ENCODE peak calls at places on chromosomes 7 and 10, in nine cellular contexts. A, B, Z, S, R, T, I, U and F are unnamed samples.

GRCh38 chr7:47103498-47104205 is 478.3 kb downstream of the TNS3 start:
- DNase-seq in A (no peak), B (no peak), Z (no peak), S (no peak), R (no peak), T (no peak), I (no peak), U (no peak), F (no peak)

GRCh38 chr7:23410446-23411183 is 59.7 kb downstream of the IGF2BP3 start:
- DNase-seq in A (no peak), B (no peak), Z (no peak), S (no peak), R (no peak), T (no peak), I (no peak), U (no peak), F (no peak)

GRCh38 chr10:93926613-93927012 is 32.8 kb downstream of the SLC35G1 start:
- DNase-seq in A (no peak), B (no peak), Z (no peak), S (no peak), R (no peak), T (no peak), I (no peak), U (no peak), F (no peak)

GRCh38 chr10:35349389-35349915 is 13.1 kb downstream of the CCNY start:
- DNase-seq in A (no peak), B (no peak), Z (no peak), S (no peak), R (no peak), T (no peak), I (no peak), U (no peak), F (no peak)

GRCh38 chr10:86263209-86263608 is 103.4 kb downstream of the GRID1 start:
- DNase-seq in A (no peak), B (no peak), Z (no peak), S (no peak), R (no peak), T (no peak), I (no peak), U (peak; percentile 47), F (peak; percentile 82)

GRCh38 chr10:128047991-128048826 is 78.0 kb downstream of the MKI67 start:
- DNase-seq in A (no peak), B (no peak), Z (peak; percentile 93), S (peak; percentile 84), R (peak; percentile 60), T (peak; percentile 81), I (no peak), U (no peak), F (no peak)

GRCh38 chr10:121865554-121865953 is 62.3 kb downstream of the ATE1 start:
- DNase-seq in A (no peak), B (no peak), Z (no peak), S (no peak), R (no peak), T (no peak), I (no peak), U (no peak), F (no peak)

GRCh38 chr7:134356421-134356936 is 39.7 kb upstream of the SLC35B4 start:
- DNase-seq in A (no peak), B (no peak), Z (no peak), S (no peak), R (no peak), T (no peak), I (no peak), U (no peak), F (no peak)

GRCh38 chr7:148912758-148913541 is 28.9 kb upstream of the EZH2 start:
- DNase-seq in A (peak; percentile 20), B (no peak), Z (no peak), S (no peak), R (no peak), T (no peak), I (no peak), U (no peak), F (no peak)

GRCh38 chr7:117385340-117386124 is 41.8 kb downstream of the ASZ1 start:
- DNase-seq in A (peak; percentile 24), B (no peak), Z (peak; percentile 41), S (peak; percentile 47), R (no peak), T (peak; percentile 58), I (no peak), U (no peak), F (no peak)

GRCh38 chr10:110750931-110751330 is 106.8 kb downstream of the RBM20 start:
- DNase-seq in A (no peak), B (no peak), Z (no peak), S (no peak), R (no peak), T (no peak), I (no peak), U (no peak), F (no peak)

GRCh38 chr7:24653316-24654085 is 80.2 kb downstream of the PALS2 start:
- DNase-seq in A (no peak), B (no peak), Z (no peak), S (no peak), R (no peak), T (no peak), I (no peak), U (no peak), F (no peak)

GRCh38 chr10:77002872-77003271 is 634.7 kb downstream of the KCNMA1 start:
- DNase-seq in A (no peak), B (no peak), Z (no peak), S (no peak), R (no peak), T (no peak), I (no peak), U (no peak), F (no peak)

GRCh38 chr7:18337425-18337824 is 158.1 kb upstream of the HDAC9 start:
- DNase-seq in A (no peak), B (no peak), Z (no peak), S (no peak), R (no peak), T (no peak), I (no peak), U (no peak), F (no peak)

GRCh38 chr7:2522780-2523433 is 3.3 kb downstream of the LFNG start:
- DNase-seq in A (no peak), B (no peak), Z (peak; percentile 72), S (no peak), R (no peak), T (peak; percentile 64), I (no peak), U (no peak), F (no peak)

GRCh38 chr7:137343483-137343841 is at the start of gene PTN:
- DNase-seq in A (no peak), B (peak; percentile 63), Z (peak; percentile 53), S (peak; percentile 36), R (no peak), T (peak; percentile 36), I (no peak), U (peak; percentile 28), F (peak; percentile 51)

GRCh38 chr10:88113657-88114272 is 250.3 kb downstream of the PTEN start:
- DNase-seq in A (no peak), B (no peak), Z (no peak), S (no peak), R (no peak), T (no peak), I (no peak), U (no peak), F (no peak)

GRCh38 chr7:16619979-16620408 is 25.6 kb downstream of the ANKMY2 start:
- DNase-seq in A (no peak), B (no peak), Z (no peak), S (no peak), R (no peak), T (peak; percentile 35), I (no peak), U (no peak), F (no peak)

GRCh38 chr7:8365499-8366110 is 67.8 kb upstream of the NXPH1 start:
- DNase-seq in A (peak; percentile 20), B (no peak), Z (no peak), S (peak; percentile 40), R (no peak), T (no peak), I (no peak), U (no peak), F (no peak)

GRCh38 chr10:102603946-102604345 is 40.3 kb upstream of the TRIM8 start:
- DNase-seq in A (no peak), B (no peak), Z (peak; percentile 64), S (no peak), R (no peak), T (peak; percentile 37), I (no peak), U (no peak), F (no peak)

GRCh38 chr7:143980746-143981510 is 19.2 kb upstream of the OR6B1 start:
- DNase-seq in A (no peak), B (no peak), Z (no peak), S (no peak), R (no peak), T (no peak), I (no peak), U (no peak), F (no peak)

GRCh38 chr7:79977481-79977880 is 157.2 kb upstream of the GNAI1 start:
- DNase-seq in A (no peak), B (no peak), Z (no peak), S (no peak), R (no peak), T (no peak), I (no peak), U (no peak), F (no peak)

GRCh38 chr10:86775056-86775858 is 18.8 kb downstream of the BMPR1A start:
- DNase-seq in A (no peak), B (no peak), Z (peak; percentile 19), S (peak; percentile 11), R (no peak), T (peak; percentile 54), I (no peak), U (no peak), F (no peak)

GRCh38 chr10:118800920-118801319 is 46.1 kb upstream of the CACUL1 start:
- DNase-seq in A (no peak), B (peak; percentile 28), Z (peak; percentile 19), S (no peak), R (no peak), T (peak; percentile 20), I (no peak), U (no peak), F (peak; percentile 10)

GRCh38 chr7:14270099-14270498 is 280.6 kb upstream of the ETV1 start:
- DNase-seq in A (no peak), B (no peak), Z (no peak), S (no peak), R (no peak), T (no peak), I (no peak), U (no peak), F (no peak)

GRCh38 chr10:114430688-114431413 is 26.5 kb upstream of the AFAP1L2 start:
- DNase-seq in A (no peak), B (no peak), Z (no peak), S (no peak), R (no peak), T (no peak), I (no peak), U (no peak), F (no peak)

GRCh38 chr10:95276367-95277200 is 14.2 kb downstream of the PDLIM1 start:
- DNase-seq in A (no peak), B (no peak), Z (peak; percentile 72), S (no peak), R (no peak), T (peak; percentile 62), I (no peak), U (no peak), F (no peak)

GRCh38 chr7:27107901-27108381 is 5.5 kb upstream of the HOXA2 start:
- DNase-seq in A (no peak), B (no peak), Z (no peak), S (no peak), R (no peak), T (no peak), I (no peak), U (no peak), F (no peak)

GRCh38 chr7:142345817-142346216 is 88.0 kb upstream of the PRSS58 start:
- DNase-seq in A (no peak), B (no peak), Z (no peak), S (no peak), R (peak; percentile 52), T (no peak), I (no peak), U (no peak), F (no peak)

GRCh38 chr7:124369310-124369709 is 336.4 kb upstream of the TMEM229A start:
- DNase-seq in A (no peak), B (no peak), Z (no peak), S (no peak), R (no peak), T (no peak), I (no peak), U (no peak), F (no peak)

GRCh38 chr7:93945756-93946540 is 24.4 kb downstream of the GNG11 start:
- DNase-seq in A (no peak), B (no peak), Z (peak; percentile 40), S (no peak), R (no peak), T (no peak), I (no peak), U (no peak), F (no peak)